ENCODE peak calls at places on chromosomes 11 and 22, in four cellular contexts. U is keratinocyte, E is GM23248, D is hepatocyte. L is an unnamed sample.

GRCh38 chr11:45056529-45056928 is 89.9 kb upstream of the PRDM11 start:
- DNase-seq in U (no peak), E (no peak), D (no peak), L (peak)

GRCh38 chr11:75273989-75274391 is 33.4 kb downstream of the TPBGL start:
- DNase-seq in U (no peak), E (no peak), D (no peak), L (no peak)

GRCh38 chr11:20452585-20452984 is 65.1 kb downstream of the PRMT3 start:
- DNase-seq in U (no peak), E (no peak), D (no peak), L (no peak)

GRCh38 chr11:21612326-21612725 is 580.6 kb upstream of the ANO5 start:
- DNase-seq in U (no peak), E (no peak), D (no peak), L (no peak)

GRCh38 chr11:134365011-134365925 is 33.5 kb downstream of the GLB1L2 start:
- DNase-seq in U (no peak), E (no peak), D (no peak), L (no peak)

GRCh38 chr11:100681064-100681502 is 6.0 kb upstream of the ARHGAP42 start:
- DNase-seq in U (no peak), E (no peak), D (peak), L (peak)

GRCh38 chr22:43002198-43002577 is 12.8 kb downstream of the PACSIN2 start:
- DNase-seq in U (no peak), E (peak), D (no peak), L (no peak)

GRCh38 chr11:4991066-4991465 is 3.6 kb upstream of the OR51L1 start:
- DNase-seq in U (no peak), E (peak), D (peak), L (peak)

GRCh38 chr22:25420925-25421904 is 143.3 kb upstream of the GRK3 start:
- DNase-seq in U (no peak), E (peak), D (no peak), L (peak)

GRCh38 chr11:60914620-60915249 is 777 bp downstream of the TMEM109 start:
- DNase-seq in U (no peak), E (peak), D (peak), L (no peak)

GRCh38 chr11:15278129-15278528 is 163.4 kb downstream of the INSC start:
- DNase-seq in U (no peak), E (peak), D (peak), L (no peak)

GRCh38 chr22:45865561-45866397 is 111.2 kb downstream of the WNT7B start:
- DNase-seq in U (no peak), E (no peak), D (no peak), L (peak)

GRCh38 chr11:36635463-36635862 is 37.4 kb upstream of the RAG2 start:
- DNase-seq in U (no peak), E (no peak), D (no peak), L (no peak)

GRCh38 chr11:31656051-31656450 is 146.5 kb downstream of the ELP4 start:
- DNase-seq in U (no peak), E (peak), D (no peak), L (no peak)

GRCh38 chr22:21636629-21637218 is 4.2 kb downstream of the CCDC116 start:
- DNase-seq in U (no peak), E (no peak), D (no peak), L (peak)

GRCh38 chr11:116517584-116517983 is 255.2 kb downstream of the BUD13 start:
- DNase-seq in U (no peak), E (no peak), D (no peak), L (no peak)

GRCh38 chr11:49995559-49995958 is 13.2 kb upstream of the OR4C12 start:
- DNase-seq in U (peak), E (peak), D (peak), L (peak)

GRCh38 chr11:14075118-14075601 is 112.6 kb downstream of the SPON1 start:
- DNase-seq in U (no peak), E (peak), D (no peak), L (no peak)

GRCh38 chr11:38365274-38365673 is 1767.2 kb upstream of the RAG2 start:
- DNase-seq in U (no peak), E (no peak), D (no peak), L (no peak)

GRCh38 chr11:124915541-124916369 is 3.3 kb upstream of the HEPN1 start:
- DNase-seq in U (no peak), E (peak), D (no peak), L (no peak)

GRCh38 chr22:44243761-44244160 is 63.0 kb downstream of the PARVG start:
- DNase-seq in U (no peak), E (no peak), D (no peak), L (no peak)

GRCh38 chr11:83666149-83666548 is 380.0 kb upstream of the CCDC90B start:
- DNase-seq in U (no peak), E (no peak), D (no peak), L (no peak)

GRCh38 chr11:3614742-3615171 is 27.0 kb downstream of the ART5 start:
- DNase-seq in U (no peak), E (peak), D (no peak), L (no peak)

GRCh38 chr11:128331317-128331716 is 256.0 kb downstream of the ETS1 start:
- DNase-seq in U (no peak), E (no peak), D (no peak), L (no peak)

GRCh38 chr11:104668797-104669463 is 229.3 kb downstream of the CASP12 start:
- DNase-seq in U (peak), E (peak), D (peak), L (no peak)

GRCh38 chr11:59582006-59582405 is 33.6 kb downstream of the OSBP start:
- DNase-seq in U (no peak), E (no peak), D (no peak), L (no peak)

GRCh38 chr11:128501008-128501407 is 86.3 kb downstream of the ETS1 start:
- DNase-seq in U (no peak), E (no peak), D (no peak), L (no peak)

GRCh38 chr11:86814775-86815174 is 14.4 kb downstream of the PRSS23 start:
- DNase-seq in U (no peak), E (peak), D (no peak), L (no peak)

GRCh38 chr22:40396882-40397281 is 26.5 kb downstream of the SGSM3 start:
- DNase-seq in U (no peak), E (peak), D (peak), L (peak)

GRCh38 chr22:24894220-24894975 is 52.1 kb downstream of the LHFPL7 start:
- DNase-seq in U (peak), E (peak), D (peak), L (peak)

GRCh38 chr11:20031155-20032001 is 128.9 kb downstream of the DBX1 start:
- DNase-seq in U (no peak), E (peak), D (peak), L (no peak)

GRCh38 chr11:66854231-66854661 is 2.6 kb upstream of the LRFN4 start:
- DNase-seq in U (no peak), E (no peak), D (no peak), L (peak)

GRCh38 chr11:8056810-8057463 is 24.1 kb upstream of the TUB start:
- DNase-seq in U (no peak), E (peak), D (peak), L (no peak)

GRCh38 chr11:65821107-65821506 is 12.7 kb upstream of the SNX32 start:
- DNase-seq in U (no peak), E (no peak), D (peak), L (no peak)

GRCh38 chr11:92154611-92155010 is 70.0 kb upstream of the FAT3 start:
- DNase-seq in U (no peak), E (no peak), D (no peak), L (no peak)

GRCh38 chr11:14974021-14974698 is 2.0 kb upstream of the CALCA start:
- DNase-seq in U (no peak), E (no peak), D (no peak), L (peak)

GRCh38 chr11:69387409-69387885 is 93.5 kb downstream of the MYEOV start:
- DNase-seq in U (no peak), E (no peak), D (no peak), L (peak)

GRCh38 chr11:130178441-130178971 is 18.9 kb downstream of the ST14 start:
- DNase-seq in U (no peak), E (no peak), D (no peak), L (peak)

GRCh38 chr22:22520020-22520656 is at the start of gene ZNF280A:
- DNase-seq in U (no peak), E (peak), D (peak), L (peak)

DNA sequence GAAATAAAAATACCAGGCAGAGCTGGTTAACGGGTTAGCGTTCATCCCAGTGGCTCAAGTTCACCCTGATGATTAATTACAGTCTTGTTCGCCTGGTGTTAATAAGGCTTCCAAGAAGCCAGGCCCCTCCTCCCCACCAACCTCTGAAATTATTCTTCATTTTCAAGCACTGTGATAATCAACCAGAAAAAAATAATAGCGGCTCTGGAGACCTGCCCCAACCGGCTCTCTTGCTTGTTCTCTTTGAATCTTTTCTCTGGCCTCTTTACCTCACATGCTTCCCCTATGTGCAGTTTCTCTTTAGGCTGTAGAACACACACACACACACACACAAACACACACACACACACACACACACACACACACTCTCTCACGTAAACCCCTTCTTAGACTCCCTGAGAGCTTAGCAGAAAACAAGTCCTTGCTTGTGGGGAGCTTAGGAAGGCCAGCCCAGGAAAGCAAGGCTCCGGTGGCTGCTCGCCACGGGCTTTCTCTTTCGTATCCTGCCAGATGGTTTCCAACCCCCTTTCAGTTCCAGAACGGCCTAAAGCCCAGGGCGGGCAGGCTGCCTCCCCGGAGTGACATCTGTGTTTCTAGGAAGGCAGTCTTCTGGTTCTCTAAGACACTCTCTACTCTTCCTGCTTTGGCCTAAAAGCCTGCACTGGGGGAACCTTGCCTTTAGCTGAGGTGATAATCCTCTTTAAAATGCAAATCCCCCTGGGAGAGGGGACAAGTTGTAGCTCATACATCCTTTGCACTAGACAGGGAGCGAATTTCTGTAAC is 106.4 kb upstream of the SESN3 start:
- DNase-seq in U (peak), E (peak), D (peak), L (peak)
- H3K4me3 ChIP-seq in U (peak), E (peak), D (no peak), L (no peak)

DNA sequence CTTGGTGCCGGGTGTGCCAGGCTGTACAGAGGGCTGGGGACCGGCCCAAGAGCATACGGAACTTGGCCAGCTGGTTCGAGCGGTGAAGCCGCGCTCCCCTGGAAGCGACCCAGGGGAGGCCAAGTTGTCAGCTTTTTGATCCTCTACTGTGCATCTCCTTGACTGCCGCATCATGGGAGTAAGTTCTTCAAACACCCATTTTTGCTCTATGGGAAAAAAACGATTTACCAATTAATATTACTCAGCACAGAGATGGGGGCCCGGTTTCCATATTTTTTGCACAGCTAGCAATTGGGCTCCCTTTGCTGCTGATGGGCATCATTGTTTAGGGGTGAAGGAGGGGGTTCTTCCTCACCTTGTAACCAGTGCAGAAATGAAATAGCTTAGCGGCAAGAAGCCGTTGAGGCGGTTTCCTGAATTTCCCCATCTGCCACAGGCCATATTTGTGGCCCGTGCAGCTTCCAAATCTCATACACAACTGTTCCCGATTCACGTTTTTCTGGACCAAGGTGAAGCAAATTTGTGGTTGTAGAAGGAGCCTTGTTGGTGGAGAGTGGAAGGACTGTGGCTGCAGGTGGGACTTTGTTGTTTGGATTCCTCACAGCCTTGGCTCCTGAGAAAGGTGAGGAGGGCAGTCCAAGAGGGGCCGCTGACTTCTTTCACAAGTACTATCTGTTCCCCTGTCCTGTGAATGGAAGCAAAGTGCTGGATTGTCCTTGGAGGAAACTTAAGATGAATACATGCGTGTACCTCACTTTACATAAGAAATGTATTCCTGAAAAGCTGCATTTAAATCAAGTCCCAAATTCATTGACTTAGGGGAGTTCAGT is 2.1 kb downstream of the FUT4 start:
- DNase-seq in U (no peak), E (peak), D (peak), L (peak)
- H3K4me3 ChIP-seq in U (peak), E (peak), D (peak), L (peak)

DNA sequence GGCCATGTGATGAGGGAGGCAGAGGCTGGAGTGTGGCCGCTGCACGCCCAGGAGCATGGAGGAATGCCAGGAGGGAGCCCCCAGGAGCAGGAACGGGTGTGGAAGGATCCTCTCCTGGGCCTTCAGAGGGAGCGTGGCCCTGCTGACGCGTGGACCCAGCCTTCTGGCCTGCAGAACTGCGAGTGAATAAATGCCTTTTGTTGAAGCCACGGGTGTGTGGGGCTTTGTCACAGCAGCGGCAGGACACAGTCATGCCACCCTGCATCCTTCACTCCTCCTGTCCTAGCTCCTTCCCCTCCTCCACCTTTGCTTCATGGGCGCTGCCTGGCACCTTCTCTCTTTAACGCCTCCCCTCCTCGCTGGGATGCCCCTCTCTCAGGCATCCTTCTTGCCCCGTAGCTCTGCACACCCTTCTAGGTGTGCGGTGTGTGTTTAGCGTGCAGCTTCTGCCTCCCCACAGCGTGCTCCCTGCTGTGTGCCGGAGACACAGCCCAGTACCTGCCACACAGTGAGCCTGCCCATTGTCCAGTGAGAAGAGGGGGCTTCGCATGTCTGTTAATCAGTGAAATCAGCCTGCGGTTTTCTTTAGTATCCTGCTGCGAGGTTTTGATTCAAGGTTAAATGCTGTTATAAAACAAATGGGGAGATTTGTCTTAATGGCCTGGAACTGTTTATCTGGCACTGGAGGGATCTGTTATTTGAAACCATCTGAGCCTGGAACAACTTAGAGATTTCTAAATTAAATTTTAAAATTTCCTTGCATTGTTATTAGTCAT is 459.6 kb downstream of the TBC1D22A start:
- DNase-seq in U (no peak), E (no peak), D (no peak), L (no peak)
- H3K4me3 ChIP-seq in U (no peak), E (no peak), D (no peak), L (no peak)

GRCh38 chr11:114987171-114987760 is 308.9 kb downstream of the NXPE2 start:
- DNase-seq in U (peak), E (no peak), D (no peak), L (no peak)
- H3K4me3 ChIP-seq in U (no peak), E (no peak), D (no peak), L (no peak)

GRCh38 chr22:18083406-18083805 is 5.6 kb downstream of the PEX26 start:
- DNase-seq in U (no peak), E (no peak), D (no peak), L (no peak)

GRCh38 chr22:18081416-18081815 is 3.6 kb downstream of the PEX26 start:
- DNase-seq in U (no peak), E (no peak), D (no peak), L (no peak)

GRCh38 chr22:18088825-18089568 is 11.2 kb downstream of the PEX26 start:
- DNase-seq in U (no peak), E (no peak), D (no peak), L (no peak)

GRCh38 chr22:18082467-18082866 is 4.7 kb downstream of the PEX26 start:
- DNase-seq in U (no peak), E (no peak), D (no peak), L (no peak)

DNA sequence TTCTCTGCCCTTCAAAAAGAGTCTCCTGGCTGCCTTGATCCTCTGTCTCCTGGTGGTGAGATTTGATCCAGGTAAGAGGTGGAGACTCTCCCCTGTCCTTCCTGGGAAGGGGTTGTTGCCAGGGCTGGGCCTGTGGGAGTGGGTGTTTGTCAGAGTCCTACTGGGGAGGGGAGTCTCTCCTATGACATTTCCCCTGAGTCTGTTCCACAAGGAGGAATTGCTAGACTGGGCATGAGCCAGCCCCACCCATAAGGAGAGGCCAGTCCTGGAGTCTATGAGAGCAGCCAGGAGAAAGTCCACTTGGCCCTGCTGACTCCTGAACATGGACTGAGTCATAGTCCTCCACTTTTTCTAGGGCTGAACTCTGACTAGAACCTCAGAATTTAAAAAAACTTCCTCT is 7.4 kb downstream of the PEX26 start:
- DNase-seq in U (no peak), E (peak), D (peak), L (no peak)
- H3K4me3 ChIP-seq in U (no peak), E (no peak), D (no peak), L (no peak)

DNA sequence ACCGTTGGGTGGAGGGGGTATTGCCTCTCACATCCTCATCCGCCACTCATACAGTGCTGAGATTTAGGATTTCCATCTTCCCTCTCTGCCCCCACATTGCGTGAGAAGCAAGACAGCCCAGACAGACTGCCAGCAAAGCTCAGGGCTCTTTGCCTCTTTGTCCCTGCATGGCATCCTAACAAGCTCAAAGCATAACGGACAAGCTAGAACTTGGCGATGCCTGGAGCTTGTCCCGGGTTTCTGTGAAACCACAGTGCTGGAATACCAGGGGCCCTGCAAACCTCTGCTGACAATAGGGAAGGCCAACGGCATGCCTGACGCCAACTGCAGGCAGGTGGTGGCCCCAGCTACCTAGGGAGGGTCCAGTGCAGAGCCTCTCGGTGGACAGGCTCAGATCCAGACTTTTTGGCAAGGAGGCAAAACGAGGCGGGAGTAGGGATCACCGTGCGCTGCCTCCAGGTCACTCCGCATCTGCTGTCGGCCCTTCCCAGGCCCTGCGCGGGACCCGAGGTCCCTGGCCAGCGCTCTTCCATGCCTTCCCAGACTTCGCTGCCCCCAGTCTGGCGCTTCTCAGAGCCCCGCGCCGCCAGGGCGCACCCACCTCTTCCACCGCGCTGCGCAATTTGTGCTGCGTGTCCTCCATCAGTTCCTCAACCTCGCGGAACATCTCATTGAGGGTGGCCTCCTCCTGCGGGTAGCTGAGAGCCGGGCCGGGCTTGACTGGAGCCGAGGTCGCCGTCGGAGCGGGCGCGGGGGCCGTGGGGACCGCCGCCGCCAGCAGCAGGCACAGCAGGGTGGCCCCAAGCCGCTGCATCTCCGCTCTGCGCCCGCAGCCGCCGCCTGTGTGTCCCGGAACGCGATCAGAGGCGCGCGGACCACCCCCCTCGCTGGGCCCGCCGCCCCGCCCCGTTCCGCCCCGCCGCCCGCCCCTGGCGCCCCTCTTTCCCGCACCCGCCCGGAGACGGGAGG is at the start of gene DKK3:
- DNase-seq in U (no peak), E (peak), D (peak), L (peak)
- H3K4me3 ChIP-seq in U (peak), E (peak), D (peak), L (peak)